ENCODE peak calls at places on chromosomes 5 and 9, in eight cellular contexts. F is activated naive CD8-positive, alpha-beta T cell treated with anti-CD3 and anti-CD28 coated beads, Interleukin-2, amount 50 U/mL, for 24 hours; J is dermis blood vessel endothelial cell; L is NB4; Y is upper lobe of right lung; G is EL; V is esophagus squamous epithelium; W is caudate nucleus. U is an unnamed sample.

GRCh38 chr5:150044712-150045111 is 41.6 kb downstream of the CSF1R start:
- DNase-seq in L (no peak), Y (no peak), W (no peak), V (no peak), J (no peak), G (no peak), F (no peak), U (no peak)

GRCh38 chr9:78261403-78262001 is 25.6 kb downstream of the CEP78 start:
- DNase-seq in F (no peak), G (peak), V (no peak), J (peak), L (peak), W (no peak), Y (no peak), U (no peak)

GRCh38 chr5:51573835-51574234 is 190.6 kb downstream of the ISL1 start:
- DNase-seq in J (no peak), V (no peak), F (no peak), W (no peak), G (no peak), L (no peak), Y (no peak), U (no peak)

GRCh38 chr5:142280066-142281011 is 44.5 kb downstream of the SPRY4 start:
- DNase-seq in F (no peak), W (no peak), G (no peak), V (no peak), Y (no peak), L (peak), J (peak), U (peak)

GRCh38 chr5:136079195-136079985 is 50.6 kb downstream of the TGFBI start:
- DNase-seq in J (no peak), F (no peak), W (no peak), G (no peak), V (no peak), L (no peak), Y (no peak), U (no peak)

GRCh38 chr5:92835712-92836111 is 745.3 kb downstream of the NR2F1-AS1 start:
- DNase-seq in V (no peak), W (no peak), F (no peak), G (no peak), Y (no peak), J (no peak), L (no peak), U (no peak)

GRCh38 chr9:91138760-91139159 is 223.0 kb downstream of the AUH start:
- DNase-seq in F (no peak), W (no peak), Y (no peak), G (peak), L (no peak), V (no peak), J (no peak), U (no peak)

GRCh38 chr9:28758346-28758745 is 1185.1 kb upstream of the C9orf72 start:
- DNase-seq in W (no peak), F (no peak), Y (no peak), V (no peak), J (no peak), G (no peak), L (no peak), U (no peak)

GRCh38 chr5:78331523-78332080 is 28.8 kb upstream of the SCAMP1 start:
- DNase-seq in Y (no peak), G (no peak), L (no peak), V (no peak), W (no peak), F (no peak), J (no peak), U (no peak)

GRCh38 chr5:159850192-159850573 is 66.1 kb upstream of the ADRA1B start:
- DNase-seq in F (no peak), V (no peak), W (no peak), Y (no peak), J (no peak), L (no peak), G (peak), U (no peak)

GRCh38 chr5:133611357-133612020 is 852 bp downstream of the FSTL4 start:
- DNase-seq in V (no peak), F (peak), G (no peak), J (no peak), L (no peak), Y (no peak), W (no peak), U (no peak)

GRCh38 chr5:166031926-166032325 is 2259.5 kb upstream of the WWC1 start:
- DNase-seq in V (no peak), F (no peak), L (no peak), W (no peak), G (no peak), J (no peak), Y (no peak), U (no peak)

GRCh38 chr5:168121138-168121494 is 170.3 kb upstream of the WWC1 start:
- DNase-seq in W (no peak), L (no peak), Y (no peak), V (no peak), G (no peak), F (no peak), J (no peak), U (no peak)

GRCh38 chr5:98839469-98840383 is 66.3 kb downstream of the RGMB start:
- DNase-seq in V (no peak), L (peak), G (peak), F (peak), Y (no peak), J (peak), W (no peak), U (no peak)

GRCh38 chr5:174581483-174581882 is 142.9 kb upstream of the MSX2 start:
- DNase-seq in J (no peak), G (peak), V (no peak), F (no peak), W (no peak), L (peak), Y (no peak), U (no peak)

U was measured in retinal pigment epithelial cell.